ENCODE peak calls at places on chromosomes 6 and 20, in nine cellular contexts. E is testis; J is heart left ventricle; F is endothelial cell of umbilical vein; T is stomach; P is Peyer's patch; Y is heart right ventricle; L is CD8-positive, alpha-beta T cell; I is HCT116. Q is an unnamed sample. For H3K36me3, the result is how much of the 10 kb centered on the place peaks cover.

GRCh38 chr6:143962644-143962929 is 45.5 kb downstream of the PLAGL1 start:
- DNase-seq in E (peak), J (no peak), F (peak), T (no peak), P (no peak), Y (no peak), L (no peak), I (no peak), Q (no peak)

GRCh38 chr20:51541189-51542032 is 1.1 kb downstream of the NFATC2 start:
- DNase-seq in E (peak), J (peak), F (peak), T (peak), P (peak), Y (peak), L (peak), I (no peak), Q (peak)

GRCh38 chr20:10671850-10672578 is 1.8 kb downstream of the JAG1 start:
- DNase-seq in E (peak), J (peak), F (peak), T (peak), P (peak), Y (peak), L (no peak), I (no peak), Q (no peak)

GRCh38 chr6:106159531-106159940 is 73.4 kb downstream of the PRDM1 start:
- DNase-seq in E (no peak), J (no peak), F (no peak), T (no peak), P (no peak), Y (no peak), L (no peak), I (peak), Q (no peak)

GRCh38 chr6:89970609-89971337 is 76.5 kb downstream of the GJA10 start:
- DNase-seq in E (peak), J (no peak), F (peak), T (peak), P (no peak), Y (peak), L (no peak), I (peak), Q (no peak)

GRCh38 chr6:30882764-30883475 is 1.4 kb upstream of the DDR1 start:
- DNase-seq in E (peak), J (no peak), F (no peak), T (peak), P (peak), Y (no peak), L (no peak), I (peak), Q (no peak)

GRCh38 chr6:24536466-24536865 is 41.7 kb downstream of the ALDH5A1 start:
- DNase-seq in E (no peak), J (no peak), F (no peak), T (no peak), P (no peak), Y (no peak), L (no peak), I (no peak), Q (no peak)

GRCh38 chr20:46709459-46710148 is at the start of gene SLC2A10:
- DNase-seq in E (peak), J (peak), F (peak), T (peak), P (peak), Y (peak), L (no peak), I (no peak), Q (no peak)

GRCh38 chr20:56810141-56810540 is 181.0 kb downstream of the TFAP2C start:
- DNase-seq in E (no peak), J (no peak), F (no peak), T (no peak), P (no peak), Y (no peak), L (no peak), I (no peak), Q (no peak)

GRCh38 chr6:32947552-32948465 is 5.1 kb downstream of the HLA-DMA start:
- DNase-seq in E (peak), J (no peak), F (peak), T (no peak), P (peak), Y (no peak), L (peak), I (peak), Q (no peak)

GRCh38 chr6:91705646-91706045 is 1118.8 kb upstream of the MAP3K7 start:
- DNase-seq in E (no peak), J (no peak), F (no peak), T (no peak), P (no peak), Y (no peak), L (no peak), I (no peak), Q (no peak)

GRCh38 chr6:167541544-167541943 is 216.7 kb downstream of the TTLL2 start:
- DNase-seq in E (no peak), J (no peak), F (no peak), T (no peak), P (no peak), Y (no peak), L (no peak), I (no peak), Q (no peak)

GRCh38 chr6:5996701-5997419 is 9.9 kb downstream of the NRN1 start:
- DNase-seq in E (no peak), J (peak), F (peak), T (no peak), P (no peak), Y (peak), L (no peak), I (no peak), Q (no peak)

GRCh38 chr20:13525225-13525940 is 113.3 kb downstream of the TASP1 start:
- DNase-seq in E (no peak), J (no peak), F (peak), T (no peak), P (no peak), Y (no peak), L (no peak), I (no peak), Q (no peak)

GRCh38 chr6:156065838-156066237 is 610.2 kb upstream of the NOX3 start:
- DNase-seq in E (no peak), J (no peak), F (no peak), T (no peak), P (no peak), Y (no peak), L (no peak), I (no peak), Q (no peak)

DNA sequence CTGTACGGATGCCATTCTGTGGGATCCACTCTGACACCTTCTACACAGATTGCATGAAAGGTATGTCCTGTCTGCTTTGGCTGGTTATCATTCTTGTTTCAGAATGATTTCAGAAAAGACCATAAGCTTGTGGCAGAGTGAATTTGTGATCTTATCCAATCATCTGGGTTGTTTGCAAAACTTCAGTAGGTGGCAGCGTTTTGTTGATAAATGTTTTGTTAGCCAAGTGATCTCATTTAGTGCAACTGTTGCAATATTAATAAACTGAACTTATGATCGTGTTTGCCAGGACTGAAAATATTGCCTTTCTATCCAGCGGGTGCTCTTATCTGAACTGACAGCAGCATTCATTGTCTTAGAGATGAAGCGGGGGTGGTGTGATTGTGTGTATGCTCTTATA is 613.2 kb upstream of the NOX3 start:
- DNase-seq in E (no peak), J (no peak), F (peak), T (no peak), P (no peak), Y (no peak), L (no peak), I (no peak), Q (no peak)
- TF ChIP-seq CTCF in E (no peak), J (no peak), F (no peak), T (no peak), P (no peak), Y (no peak), L (no peak), I (no peak), Q (no peak)

GRCh38 chr20:44988772-44989171 is 22.5 kb downstream of the STK4 start:
- DNase-seq in E (no peak), J (no peak), F (no peak), T (no peak), P (no peak), Y (no peak), L (no peak), I (no peak), Q (no peak)
- H3K36me3 ChIP-seq in E (under half), J (under half), F (under half), T (under half), P (under half), Y (half or more), L (under half), I (under half), Q (under half)

DNA sequence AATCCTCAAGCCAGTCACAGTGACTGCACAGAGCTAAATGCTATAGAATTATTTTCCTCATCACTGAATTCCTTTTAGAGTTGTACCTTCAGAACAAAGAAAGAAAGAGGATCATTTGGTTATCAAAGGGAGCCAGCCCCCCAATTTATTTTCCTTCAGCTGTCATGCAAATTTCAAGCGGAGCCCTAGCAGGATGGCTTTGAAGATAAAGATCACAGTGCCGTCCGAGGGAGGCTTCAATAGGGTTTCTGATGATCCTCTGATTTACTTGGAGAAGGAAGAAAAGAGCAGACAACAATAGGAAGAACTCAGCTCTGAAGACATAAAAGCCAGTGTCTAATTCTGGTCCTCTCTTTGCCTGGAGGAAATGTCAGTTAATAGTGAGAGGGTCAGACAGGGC is 186.7 kb downstream of the DOK5 start:
- DNase-seq in E (no peak), J (no peak), F (no peak), T (no peak), P (no peak), Y (no peak), L (no peak), I (no peak), Q (no peak)
- H3K4me3 ChIP-seq in E (no peak), J (no peak), F (no peak), T (no peak), P (no peak), Y (no peak), L (no peak), I (no peak), Q (no peak)

GRCh38 chr6:108120311-108120710 is 45.5 kb upstream of the NR2E1 start:
- DNase-seq in E (no peak), J (no peak), F (no peak), T (no peak), P (no peak), Y (no peak), L (no peak), I (no peak), Q (no peak)

GRCh38 chr6:108118359-108118724 is 43.8 kb upstream of the OSTM1 start:
- DNase-seq in E (no peak), J (no peak), F (no peak), T (no peak), P (no peak), Y (no peak), L (no peak), I (no peak), Q (peak)

GRCh38 chr6:108117427-108118358 is 43.2 kb upstream of the OSTM1 start:
- DNase-seq in E (no peak), J (peak), F (peak), T (peak), P (peak), Y (peak), L (no peak), I (no peak), Q (peak)

GRCh38 chr6:108119212-108120141 is 44.9 kb upstream of the OSTM1 start:
- DNase-seq in E (no peak), J (no peak), F (no peak), T (no peak), P (no peak), Y (no peak), L (no peak), I (no peak), Q (no peak)

DNA sequence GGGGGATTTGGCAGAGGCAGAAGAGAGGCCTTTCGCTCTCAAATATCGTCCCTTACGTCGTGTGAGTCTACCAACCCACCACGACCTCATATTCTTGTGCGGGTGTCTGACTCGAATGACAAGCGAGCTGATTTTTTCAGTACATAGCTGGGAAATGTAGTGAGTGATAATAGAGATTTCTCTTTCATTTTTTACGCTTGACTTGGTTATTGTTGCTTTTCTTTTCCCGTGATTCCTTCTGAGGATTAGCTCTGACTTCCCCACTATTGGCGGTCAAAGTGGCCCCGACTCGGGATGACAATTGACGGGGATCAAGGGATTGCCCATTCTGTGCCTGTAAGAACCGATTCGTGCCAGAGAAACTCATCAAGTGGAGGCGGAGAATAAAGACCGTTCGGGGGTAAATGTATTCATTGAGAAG is 44.3 kb upstream of the OSTM1 start:
- DNase-seq in E (no peak), J (no peak), F (peak), T (no peak), P (no peak), Y (no peak), L (no peak), I (no peak), Q (peak)
- TF ChIP-seq CTCF in E (no peak), J (no peak), F (no peak), T (no peak), P (no peak), Y (no peak), L (no peak), I (no peak), Q (no peak)

GRCh38 chr6:35681298-35681697 is 7.4 kb downstream of the FKBP5 start:
- DNase-seq in E (no peak), J (no peak), F (no peak), T (no peak), P (no peak), Y (no peak), L (no peak), I (no peak), Q (no peak)

GRCh38 chr6:35679399-35679798 is 9.3 kb downstream of the FKBP5 start:
- DNase-seq in E (no peak), J (no peak), F (no peak), T (no peak), P (no peak), Y (no peak), L (no peak), I (no peak), Q (no peak)

GRCh38 chr6:35677456-35677855 is 11.3 kb downstream of the FKBP5 start:
- DNase-seq in E (no peak), J (no peak), F (no peak), T (peak), P (no peak), Y (no peak), L (no peak), I (no peak), Q (no peak)

GRCh38 chr6:35678021-35678654 is 10.6 kb downstream of the FKBP5 start:
- DNase-seq in E (no peak), J (no peak), F (peak), T (no peak), P (no peak), Y (no peak), L (no peak), I (no peak), Q (no peak)

GRCh38 chr6:35678814-35679213 is 9.9 kb downstream of the FKBP5 start:
- DNase-seq in E (no peak), J (no peak), F (no peak), T (no peak), P (no peak), Y (no peak), L (no peak), I (no peak), Q (no peak)
- H3K36me3 ChIP-seq in E (under half), J (under half), F (under half), T (half or more), P (under half), Y (under half), L (under half), I (under half), Q (under half)

GRCh38 chr20:62830821-62831220 is 14.0 kb downstream of the COL9A3 start:
- DNase-seq in E (no peak), J (no peak), F (no peak), T (no peak), P (no peak), Y (no peak), L (no peak), I (no peak), Q (no peak)

GRCh38 chr20:62832951-62833391 is 16.1 kb downstream of the COL9A3 start:
- DNase-seq in E (no peak), J (peak), F (no peak), T (peak), P (peak), Y (peak), L (no peak), I (no peak), Q (no peak)

GRCh38 chr20:62831361-62831788 is 14.5 kb downstream of the COL9A3 start:
- DNase-seq in E (no peak), J (peak), F (no peak), T (peak), P (peak), Y (peak), L (no peak), I (no peak), Q (no peak)

GRCh38 chr20:62832212-62832922 is 15.5 kb downstream of the COL9A3 start:
- DNase-seq in E (no peak), J (peak), F (no peak), T (peak), P (peak), Y (peak), L (no peak), I (peak), Q (no peak)

DNA sequence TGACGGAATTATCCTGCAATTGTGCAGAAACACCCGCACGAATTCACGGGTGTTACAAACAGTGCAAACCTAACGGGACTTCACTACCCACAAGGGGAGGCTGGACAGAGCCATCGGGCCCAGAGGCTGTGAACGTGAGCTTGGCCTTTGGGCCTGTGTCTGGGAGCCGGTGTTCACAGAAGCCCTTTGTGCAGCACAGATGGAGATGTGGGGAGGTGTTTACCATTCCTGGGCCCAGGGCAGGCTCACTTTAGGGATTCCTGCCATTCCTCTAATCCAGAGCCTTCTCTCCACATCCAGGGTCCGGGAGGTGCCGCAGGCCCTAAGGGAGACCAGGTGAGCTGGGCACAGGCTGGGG is 15.0 kb downstream of the COL9A3 start:
- DNase-seq in E (no peak), J (no peak), F (no peak), T (no peak), P (no peak), Y (no peak), L (no peak), I (no peak), Q (no peak)
- H3K4me3 ChIP-seq in E (no peak), J (no peak), F (no peak), T (no peak), P (no peak), Y (no peak), L (no peak), I (no peak), Q (no peak)

DNA sequence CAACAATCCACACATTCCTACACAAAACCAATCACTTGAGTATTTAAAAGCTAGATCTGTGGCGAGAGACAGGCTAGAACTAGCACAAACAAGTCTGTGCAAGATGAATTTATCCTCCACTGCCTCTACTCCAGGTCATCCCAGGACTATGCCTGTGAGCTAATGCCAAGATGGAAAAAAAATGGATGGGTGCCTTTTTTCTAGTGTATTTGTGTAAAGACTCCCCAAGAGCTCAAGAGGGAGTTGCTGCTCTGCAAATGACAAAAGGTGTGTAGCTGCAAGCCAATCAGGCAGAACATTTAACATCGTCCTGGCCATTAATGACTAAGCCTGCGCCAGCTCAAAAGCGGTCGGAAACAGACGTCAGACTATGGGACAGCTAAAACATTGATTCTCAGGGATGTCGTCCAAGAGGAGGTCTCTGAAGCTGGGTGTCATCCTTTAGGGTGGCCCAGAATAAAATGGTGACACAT is 21.9 kb downstream of the ATXN1 start:
- DNase-seq in E (no peak), J (no peak), F (no peak), T (no peak), P (no peak), Y (no peak), L (no peak), I (no peak), Q (no peak)
- TF ChIP-seq CTCF in E (no peak), J (no peak), F (no peak), T (no peak), P (no peak), Y (no peak), L (no peak), I (no peak), Q (peak)

GRCh38 chr6:17630511-17631073 is 30.5 kb downstream of the FAM8A1 start:
- DNase-seq in E (no peak), J (no peak), F (no peak), T (no peak), P (no peak), Y (no peak), L (no peak), I (no peak), Q (no peak)
- H3K36me3 ChIP-seq in E (under half), J (under half), F (under half), T (half or more), P (under half), Y (half or more), L (under half), I (under half), Q (half or more)

Q was measured in esophagus muscularis mucosa.